ENCODE peak calls at places on chromosome 22, in ten cellular contexts. D is choroid plexus epithelial cell, C is Ammon's horn, Y is lower leg skin, B is Panc1, Z is NCI-H2029 treated with DMSO at 0.1 percent for 48 hours, S is foreskin fibroblast, M is adrenal gland, H is NCI-H146, K is EH. F is an unnamed sample.

GRCh38 chr22:25066861-25067435 is 114.4 kb downstream of the KIAA1671 start:
- DNase-seq in D (no peak), C (no peak), Y (no peak), B (no peak), Z (no peak), S (no peak), M (no peak), H (no peak), K (no peak), F (no peak)

GRCh38 chr22:36211237-36211881 is 9.8 kb upstream of the APOL4 start:
- DNase-seq in D (peak; percentile 84), C (peak; percentile 66), Y (no peak), B (no peak), Z (peak; percentile 16), S (no peak), M (no peak), H (peak; percentile 63), K (peak; percentile 69), F (no peak)

GRCh38 chr22:38513063-38513462 is 7.0 kb upstream of the DDX17 start:
- DNase-seq in D (no peak), C (no peak), Y (no peak), B (no peak), Z (no peak), S (no peak), M (no peak), H (peak; percentile 24), K (no peak), F (no peak)

GRCh38 chr22:37260939-37261338 is 16.9 kb upstream of the RAC2 start:
- DNase-seq in D (peak; percentile 73), C (no peak), Y (no peak), B (no peak), Z (peak; percentile 8), S (peak; percentile 35), M (peak; percentile 61), H (peak; percentile 16), K (peak; percentile 63), F (peak; percentile 42)

GRCh38 chr22:22754268-22754657 is 109.8 kb downstream of the GGTLC2 start:
- DNase-seq in D (no peak), C (no peak), Y (no peak), B (no peak), Z (no peak), S (no peak), M (no peak), H (no peak), K (no peak), F (no peak)

GRCh38 chr22:46088541-46089311 is 61.6 kb upstream of the PPARA start:
- DNase-seq in D (peak; percentile 76), C (no peak), Y (peak; percentile 90), B (no peak), Z (no peak), S (peak; percentile 92), M (peak; percentile 74), H (no peak), K (peak; percentile 92), F (no peak)

GRCh38 chr22:42326786-42327185 is 56.3 kb upstream of the TCF20 start:
- DNase-seq in D (no peak), C (no peak), Y (no peak), B (no peak), Z (peak; percentile 45), S (no peak), M (peak; percentile 62), H (no peak), K (peak; percentile 69), F (no peak)

GRCh38 chr22:24937114-24937513 is 9.4 kb downstream of the LHFPL7 start:
- DNase-seq in D (peak; percentile 62), C (no peak), Y (no peak), B (no peak), Z (no peak), S (no peak), M (no peak), H (peak; percentile 6), K (no peak), F (peak; percentile 49)

GRCh38 chr22:44634426-44635321 is 67.3 kb upstream of the PRR5 start:
- DNase-seq in D (no peak), C (no peak), Y (no peak), B (no peak), Z (no peak), S (no peak), M (no peak), H (no peak), K (no peak), F (no peak)

GRCh38 chr22:20299736-20300136 is 20.1 kb downstream of the DGCR6L start:
- DNase-seq in D (no peak), C (no peak), Y (no peak), B (no peak), Z (no peak), S (peak; percentile 26), M (peak; percentile 35), H (peak; percentile 63), K (no peak), F (peak; percentile 56)

GRCh38 chr22:47213571-47214230 is 451.3 kb downstream of the TBC1D22A start:
- DNase-seq in D (peak; percentile 32), C (no peak), Y (peak; percentile 72), B (peak; percentile 5), Z (no peak), S (peak; percentile 3), M (no peak), H (peak; percentile 19), K (no peak), F (no peak)

GRCh38 chr22:46011627-46012181 is 34.7 kb upstream of the WNT7B start:
- DNase-seq in D (no peak), C (no peak), Y (peak; percentile 90), B (no peak), Z (no peak), S (no peak), M (peak; percentile 13), H (no peak), K (no peak), F (no peak)

GRCh38 chr22:27875951-27876350 is 43.1 kb downstream of the PITPNB start:
- DNase-seq in D (no peak), C (no peak), Y (no peak), B (no peak), Z (no peak), S (no peak), M (no peak), H (no peak), K (no peak), F (no peak)

GRCh38 chr22:28600546-28601143 is 79.0 kb downstream of the TTC28 start:
- DNase-seq in D (peak; percentile 81), C (peak; percentile 43), Y (no peak), B (no peak), Z (peak; percentile 51), S (peak; percentile 38), M (no peak), H (peak; percentile 51), K (peak; percentile 65), F (peak; percentile 65)

GRCh38 chr22:35523167-35523928 is 17.3 kb upstream of the RASD2 start:
- DNase-seq in D (no peak), C (no peak), Y (no peak), B (no peak), Z (peak; percentile 10), S (no peak), M (no peak), H (peak; percentile 73), K (no peak), F (no peak)

GRCh38 chr22:19844423-19845368 is 10.0 kb downstream of the GNB1L start:
- DNase-seq in D (peak; percentile 42), C (peak; percentile 74), Y (peak; percentile 92), B (no peak), Z (no peak), S (peak; percentile 77), M (peak; percentile 46), H (no peak), K (peak; percentile 90), F (no peak)

GRCh38 chr22:37759281-37759680 is 48.5 kb upstream of the GCAT start:
- DNase-seq in D (no peak), C (no peak), Y (no peak), B (no peak), Z (no peak), S (no peak), M (no peak), H (no peak), K (no peak), F (no peak)

GRCh38 chr22:37457093-37457893 is 28.9 kb downstream of the MFNG start:
- DNase-seq in D (peak; percentile 67), C (peak; percentile 61), Y (peak; percentile 92), B (peak; percentile 33), Z (no peak), S (peak; percentile 31), M (peak; percentile 81), H (peak; percentile 25), K (peak; percentile 63), F (peak; percentile 62)

GRCh38 chr22:17435375-17435774 is 66.1 kb downstream of the CECR2 start:
- DNase-seq in D (no peak), C (no peak), Y (no peak), B (no peak), Z (no peak), S (no peak), M (no peak), H (no peak), K (no peak), F (no peak)

GRCh38 chr22:33909075-33909458 is 11.2 kb downstream of the LARGE1 start:
- DNase-seq in D (peak; percentile 75), C (no peak), Y (no peak), B (no peak), Z (no peak), S (no peak), M (peak; percentile 50), H (no peak), K (peak; percentile 84), F (no peak)

F was measured in SW480.